ENCODE peak calls at places on chromosomes 4 and X, in four cellular contexts. E is HepG2, R is GM12878, A is H1. P is an unnamed sample.

GRCh38 chr4:77073981-77074865 is 1.6 kb downstream of the CCNI start:
- DNase-seq in A (no peak), E (no peak), R (no peak), P (no peak)

GRCh38 chrX:79081895-79082512 is 62.5 kb upstream of the GPR174 start:
- DNase-seq in R (peak), E (no peak), A (no peak), P (peak)

GRCh38 chr4:53605783-53606182 is 14.5 kb upstream of the LNX1 start:
- DNase-seq in E (no peak), A (no peak), R (no peak), P (no peak)

GRCh38 chr4:113316879-113317278 is 267.4 kb downstream of the ANK2 start:
- DNase-seq in A (no peak), R (peak), E (no peak), P (no peak)

GRCh38 chrX:1034717-1035116 is 177.7 kb downstream of the CRLF2 start:
- DNase-seq in E (no peak), R (no peak), A (no peak), P (no peak)

GRCh38 chrX:69987691-69988090 is 62.0 kb downstream of the AWAT2 start:
- DNase-seq in A (no peak), E (no peak), R (no peak), P (no peak)

GRCh38 chr4:89316931-89317366 is 9.3 kb upstream of the GPRIN3 start:
- DNase-seq in A (no peak), E (no peak), R (no peak), P (no peak)

GRCh38 chrX:54042609-54043010 is 1.7 kb downstream of the PHF8 start:
- DNase-seq in A (no peak), R (no peak), E (peak), P (peak)

GRCh38 chr4:55733874-55734437 is 85.6 kb upstream of the EXOC1L start:
- DNase-seq in R (no peak), E (peak), A (no peak), P (no peak)

GRCh38 chr4:121155893-121156292 is 8.2 kb downstream of the TNIP3 start:
- DNase-seq in R (no peak), E (no peak), A (no peak), P (no peak)

DNA sequence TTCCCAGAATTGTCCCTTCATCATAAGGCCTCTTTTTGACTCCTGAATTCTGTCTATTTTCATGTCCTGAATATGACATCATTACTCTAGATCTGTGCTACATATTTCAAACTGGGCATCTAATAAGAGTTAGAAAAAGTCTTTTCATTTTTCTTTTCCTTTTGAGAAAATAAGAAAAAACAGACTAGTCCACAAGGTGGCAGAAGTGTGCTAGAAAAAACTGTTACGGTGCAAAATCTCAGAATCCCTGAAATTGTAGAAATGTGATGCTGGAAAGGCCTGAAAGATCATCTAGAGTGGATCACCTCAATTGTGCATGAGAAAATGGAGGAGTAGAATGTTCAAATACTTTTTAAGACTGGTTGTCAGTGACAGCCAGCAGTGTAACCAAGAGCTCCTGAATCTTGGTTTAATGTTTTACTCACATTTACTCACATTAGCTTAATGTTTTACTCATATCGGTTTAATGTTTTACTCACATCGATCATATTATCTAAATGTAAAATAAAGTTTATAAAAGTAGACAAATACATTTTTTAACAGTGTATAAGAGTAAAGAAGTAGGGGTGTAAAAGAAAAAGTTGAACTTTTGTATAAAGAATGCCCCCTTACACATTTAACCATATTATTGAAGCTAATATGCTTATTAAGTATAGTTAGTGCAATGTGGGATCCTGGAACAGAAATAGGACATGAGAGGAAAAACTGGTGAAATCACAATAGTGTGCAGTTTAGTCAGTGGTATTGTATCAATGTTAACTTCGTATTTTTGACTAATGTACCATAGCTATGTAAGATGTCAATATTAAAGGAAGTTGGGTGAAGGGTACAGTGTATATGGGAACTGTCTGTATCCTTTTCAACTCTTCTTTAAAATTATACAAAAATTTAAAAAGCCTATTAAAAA is 15.2 kb downstream of the ASB11 start:
- DNase-seq in E (peak), R (no peak), A (no peak), P (no peak)
- TF ChIP-seq SUZ12 in E (no peak), R (no peak), A (no peak), P (no peak)

GRCh38 chr4:125979868-125980412 is 665.2 kb downstream of the FAT4 start:
- DNase-seq in A (no peak), E (no peak), R (no peak), P (no peak)
- TF ChIP-seq ZNF274 in A (no peak), E (no peak), R (no peak), P (no peak)

DNA sequence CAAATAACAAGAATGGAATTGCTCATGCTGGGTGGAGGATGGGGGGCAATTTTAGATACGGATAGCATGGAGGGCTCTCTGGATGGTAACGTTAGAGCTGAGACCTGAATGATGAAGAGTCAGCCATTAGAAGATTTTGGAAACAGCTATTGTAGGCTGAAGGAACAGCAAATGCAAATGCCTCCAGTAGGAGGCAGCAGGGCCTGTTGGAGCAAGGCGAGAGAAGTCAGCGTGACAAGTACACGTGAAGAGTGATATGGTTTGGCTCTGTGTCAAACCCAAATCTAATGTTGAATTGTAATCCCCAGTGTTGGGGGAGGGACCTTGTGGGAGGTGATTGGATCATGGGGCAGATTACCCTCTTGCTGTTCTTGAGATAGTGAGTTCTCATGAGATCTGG is 59.3 kb upstream of the SOD3 start:
- DNase-seq in A (no peak), E (no peak), R (no peak), P (no peak)
- TF ChIP-seq SUZ12 in A (no peak), E (no peak), R (no peak), P (no peak)

DNA sequence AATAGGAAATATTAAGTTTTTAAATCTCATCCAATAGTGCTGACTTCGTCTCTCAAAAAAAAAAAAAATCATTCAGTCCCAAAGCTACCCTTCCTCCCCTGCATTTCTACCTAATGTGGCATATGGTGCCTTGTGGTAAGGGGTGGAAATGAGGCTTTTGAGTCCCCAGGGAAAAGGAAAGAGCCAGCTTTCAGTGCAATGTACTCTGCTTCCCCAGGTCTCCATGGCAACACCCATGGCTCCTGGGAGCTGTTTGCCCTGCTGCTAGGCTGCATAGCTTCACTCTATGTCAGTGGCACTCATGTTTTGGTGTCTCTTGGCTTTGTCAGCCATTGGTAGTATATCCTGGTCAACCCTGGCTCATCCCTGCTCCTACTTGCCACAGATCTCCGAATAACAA is 175.9 kb downstream of the SLC39A8 start:
- DNase-seq in E (no peak), A (no peak), R (no peak), P (peak)
- TF ChIP-seq ZNF274 in E (no peak), A (no peak), R (no peak), P (no peak)

GRCh38 chr4:98873059-98873458 is 55.9 kb downstream of the EIF4E start:
- DNase-seq in A (no peak), E (no peak), R (no peak), P (no peak)
- TF ChIP-seq SUZ12 in A (no peak), E (no peak), R (no peak), P (no peak)

DNA sequence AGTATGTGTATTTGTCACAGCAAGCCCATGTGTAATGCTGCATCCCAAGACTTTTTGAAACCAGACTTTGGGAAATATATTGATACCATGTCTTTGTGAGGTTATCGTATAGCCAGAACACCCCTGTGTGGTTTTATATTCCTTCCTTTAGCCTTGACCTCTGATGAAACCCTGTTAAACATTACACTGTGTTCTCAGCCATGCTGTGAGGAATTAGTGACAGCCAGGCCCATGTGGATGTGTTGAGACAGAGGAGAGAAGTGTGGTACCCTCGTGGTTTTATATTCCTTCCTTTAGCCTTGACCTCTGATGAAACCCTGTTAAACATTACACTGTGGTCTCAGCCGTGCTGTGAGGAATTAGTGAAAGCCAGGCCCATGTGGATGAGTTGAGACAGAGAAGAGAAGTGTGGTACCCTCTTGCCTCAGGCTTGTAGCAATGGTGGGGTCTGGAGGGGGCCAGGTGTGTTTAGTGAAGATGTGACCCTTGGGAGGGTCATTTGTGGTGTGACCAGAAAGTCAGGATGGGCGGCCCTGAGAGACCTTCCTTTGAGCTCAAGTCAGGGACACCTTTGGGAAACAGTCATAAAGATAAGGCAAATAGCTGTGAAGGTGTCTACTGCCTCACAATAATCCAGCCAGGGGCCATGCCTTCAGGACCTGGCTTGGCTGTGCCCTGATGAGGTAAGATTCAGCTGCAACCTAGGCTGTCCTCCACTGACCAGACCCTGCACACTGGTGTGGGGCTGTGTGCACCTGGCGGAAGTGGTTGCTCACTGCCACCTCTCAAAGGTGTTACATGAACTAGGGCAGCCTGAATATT is 110.0 kb downstream of the IRF2 start:
- DNase-seq in R (no peak), E (peak), A (no peak), P (no peak)
- TF ChIP-seq ZNF274 in R (no peak), E (no peak), A (no peak), P (no peak)

DNA sequence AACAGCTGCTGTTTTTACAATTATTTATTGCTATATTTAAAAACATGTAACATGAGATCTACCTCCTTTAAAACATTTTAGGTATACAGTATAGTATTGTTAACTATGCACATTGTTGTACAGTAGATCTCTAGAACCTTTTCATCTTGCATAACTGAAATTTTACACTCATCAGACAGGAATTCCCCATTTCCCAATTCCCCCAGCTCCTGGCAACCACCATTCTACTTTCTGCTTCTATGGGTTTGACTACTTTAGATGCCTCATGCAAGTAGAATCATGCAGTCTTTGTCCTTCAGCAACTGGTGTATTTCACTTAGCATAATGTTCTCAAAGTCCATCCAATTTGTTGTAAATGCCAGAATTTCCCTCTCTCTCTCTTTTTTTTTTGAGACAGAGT is 9.7 kb upstream of the LSM6 start:
- DNase-seq in A (no peak), E (no peak), R (no peak), P (no peak)
- TF ChIP-seq SUZ12 in A (no peak), E (no peak), R (no peak), P (no peak)

GRCh38 chr4:3314706-3315260 is 22.0 kb downstream of the RGS12 start:
- DNase-seq in R (no peak), A (no peak), E (no peak), P (no peak)
- TF ChIP-seq ZNF274 in R (no peak), A (no peak), E (no peak), P (no peak)

DNA sequence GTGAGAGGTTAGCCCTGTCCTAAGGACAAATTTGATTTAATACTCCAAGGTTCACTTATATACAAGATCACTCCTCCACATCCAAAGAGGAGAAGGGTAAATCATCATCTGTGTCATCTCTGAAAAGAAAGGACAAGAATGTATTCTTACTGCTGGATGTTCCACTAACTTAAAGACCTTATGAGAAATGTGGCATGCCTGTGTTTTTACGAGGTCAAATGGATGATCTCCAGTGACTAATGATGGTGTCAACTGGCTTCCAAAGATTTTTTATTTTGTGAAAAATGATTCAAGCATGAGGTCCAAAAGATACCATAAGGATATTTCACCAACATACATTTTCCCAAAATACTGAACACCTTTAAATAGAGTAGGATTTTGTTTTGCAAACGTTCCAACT is 143.4 kb downstream of the PTCHD1 start:
- DNase-seq in A (no peak), E (no peak), R (no peak), P (no peak)
- TF ChIP-seq SUZ12 in A (no peak), E (no peak), R (no peak), P (no peak)